ENCODE peak calls at places on chromosomes 7 and 10, in six cellular contexts. One of them, this sample, is unnamed.

GRCh38 chr10:97814996-97815395 is 34.6 kb upstream of the GOLGA7B start:
- DNase-seq in Karpas-422: no peak
- DNase-seq in mesendoderm: no peak
- DNase-seq in OCI-LY7: no peak
- DNase-seq in H1: no peak
- DNase-seq in A549: no peak
- DNase-seq in this sample: no peak

GRCh38 chr10:115918812-115919211 is 354.2 kb downstream of the GFRA1 start:
- DNase-seq in Karpas-422: no peak
- DNase-seq in mesendoderm: no peak
- DNase-seq in OCI-LY7: no peak
- DNase-seq in H1: no peak
- DNase-seq in A549: no peak
- DNase-seq in this sample: no peak

GRCh38 chr7:142957723-142958122 is 4.4 kb downstream of the KEL start:
- DNase-seq in Karpas-422: no peak
- DNase-seq in mesendoderm: peak
- DNase-seq in OCI-LY7: no peak
- DNase-seq in H1: no peak
- DNase-seq in A549: no peak
- DNase-seq in this sample: no peak

GRCh38 chr7:20329389-20330175 is 1.1 kb upstream of the ITGB8 start:
- DNase-seq in Karpas-422: peak
- DNase-seq in mesendoderm: peak
- DNase-seq in OCI-LY7: no peak
- DNase-seq in H1: no peak
- DNase-seq in A549: peak
- DNase-seq in this sample: peak

GRCh38 chr10:44300666-44301649 is 83.9 kb downstream of the CXCL12 start:
- DNase-seq in Karpas-422: peak
- DNase-seq in mesendoderm: peak
- DNase-seq in OCI-LY7: no peak
- DNase-seq in H1: no peak
- DNase-seq in A549: peak
- DNase-seq in this sample: no peak

GRCh38 chr10:79056736-79057391 is 11.9 kb upstream of the ZMIZ1 start:
- DNase-seq in Karpas-422: no peak
- DNase-seq in mesendoderm: no peak
- DNase-seq in OCI-LY7: no peak
- DNase-seq in H1: no peak
- DNase-seq in A549: no peak
- DNase-seq in this sample: peak

GRCh38 chr10:98269435-98269912 is 1.5 kb upstream of the LOXL4 start:
- DNase-seq in Karpas-422: no peak
- DNase-seq in mesendoderm: peak
- DNase-seq in OCI-LY7: no peak
- DNase-seq in H1: no peak
- DNase-seq in A549: peak
- DNase-seq in this sample: peak

GRCh38 chr10:12428447-12429135 is 79.2 kb downstream of the CAMK1D start:
- DNase-seq in Karpas-422: peak
- DNase-seq in mesendoderm: no peak
- DNase-seq in OCI-LY7: no peak
- DNase-seq in H1: no peak
- DNase-seq in A549: no peak
- DNase-seq in this sample: no peak

GRCh38 chr10:72319416-72320254 is 35.1 kb downstream of the DNAJB12 start:
- DNase-seq in Karpas-422: peak
- DNase-seq in mesendoderm: peak
- DNase-seq in OCI-LY7: peak
- DNase-seq in H1: peak
- DNase-seq in A549: peak
- DNase-seq in this sample: peak

GRCh38 chr7:37925620-37926019 is 5.2 kb downstream of the EPDR1 start:
- DNase-seq in Karpas-422: no peak
- DNase-seq in mesendoderm: no peak
- DNase-seq in OCI-LY7: no peak
- DNase-seq in H1: no peak
- DNase-seq in A549: no peak
- DNase-seq in this sample: no peak

GRCh38 chr10:60032723-60033122 is 126.4 kb upstream of the CCDC6 start:
- DNase-seq in Karpas-422: peak
- DNase-seq in mesendoderm: peak
- DNase-seq in OCI-LY7: peak
- DNase-seq in H1: no peak
- DNase-seq in A549: peak
- DNase-seq in this sample: peak

GRCh38 chr7:5692112-5692844 is 89.2 kb downstream of the RNF216 start:
- DNase-seq in Karpas-422: peak
- DNase-seq in mesendoderm: no peak
- DNase-seq in OCI-LY7: no peak
- DNase-seq in H1: no peak
- DNase-seq in A549: peak
- DNase-seq in this sample: no peak

GRCh38 chr7:99679400-99680191 is at the start of gene CYP3A5:
- DNase-seq in Karpas-422: no peak
- DNase-seq in mesendoderm: no peak
- DNase-seq in OCI-LY7: no peak
- DNase-seq in H1: no peak
- DNase-seq in A549: no peak
- DNase-seq in this sample: no peak

GRCh38 chr10:63438506-63439498 is 27.0 kb downstream of the JMJD1C start:
- DNase-seq in Karpas-422: no peak
- DNase-seq in mesendoderm: peak
- DNase-seq in OCI-LY7: no peak
- DNase-seq in H1: no peak
- DNase-seq in A549: no peak
- DNase-seq in this sample: no peak

GRCh38 chr10:14635049-14635710 is 139.5 kb downstream of the FAM107B start:
- DNase-seq in Karpas-422: no peak
- DNase-seq in mesendoderm: no peak
- DNase-seq in OCI-LY7: no peak
- DNase-seq in H1: no peak
- DNase-seq in A549: no peak
- DNase-seq in this sample: no peak

GRCh38 chr10:47140752-47141348 is 159.1 kb upstream of the GDF10 start:
- DNase-seq in Karpas-422: no peak
- DNase-seq in mesendoderm: peak
- DNase-seq in OCI-LY7: no peak
- DNase-seq in H1: no peak
- DNase-seq in A549: no peak
- DNase-seq in this sample: no peak

GRCh38 chr7:24725554-24726260 is 31.6 kb downstream of the GSDME start:
- DNase-seq in Karpas-422: no peak
- DNase-seq in mesendoderm: no peak
- DNase-seq in OCI-LY7: no peak
- DNase-seq in H1: peak
- DNase-seq in A549: no peak
- DNase-seq in this sample: no peak

GRCh38 chr10:29314726-29315125 is 25.9 kb downstream of the LYZL1 start:
- DNase-seq in Karpas-422: no peak
- DNase-seq in mesendoderm: no peak
- DNase-seq in OCI-LY7: no peak
- DNase-seq in H1: no peak
- DNase-seq in A549: no peak
- DNase-seq in this sample: no peak

GRCh38 chr10:87931836-87932230 is 68.4 kb downstream of the PTEN start:
- DNase-seq in Karpas-422: no peak
- DNase-seq in mesendoderm: no peak
- DNase-seq in OCI-LY7: no peak
- DNase-seq in H1: no peak
- DNase-seq in A549: no peak
- DNase-seq in this sample: no peak

GRCh38 chr10:37854606-37855005 is 2.8 kb downstream of the ZNF248 start:
- DNase-seq in Karpas-422: no peak
- DNase-seq in mesendoderm: no peak
- DNase-seq in OCI-LY7: no peak
- DNase-seq in H1: no peak
- DNase-seq in A549: no peak
- DNase-seq in this sample: no peak

GRCh38 chr10:65415318-65415717 is 1510.5 kb upstream of the LRRTM3 start:
- DNase-seq in Karpas-422: no peak
- DNase-seq in mesendoderm: no peak
- DNase-seq in OCI-LY7: no peak
- DNase-seq in H1: no peak
- DNase-seq in A549: no peak
- DNase-seq in this sample: no peak

GRCh38 chr7:36943591-36944430 is 219.5 kb upstream of the AOAH start:
- DNase-seq in Karpas-422: no peak
- DNase-seq in mesendoderm: no peak
- DNase-seq in OCI-LY7: peak
- DNase-seq in H1: no peak
- DNase-seq in A549: no peak
- DNase-seq in this sample: no peak

GRCh38 chr10:70337201-70337651 is 45.2 kb downstream of the LRRC20 start:
- DNase-seq in Karpas-422: no peak
- DNase-seq in mesendoderm: no peak
- DNase-seq in OCI-LY7: no peak
- DNase-seq in H1: no peak
- DNase-seq in A549: no peak
- DNase-seq in this sample: peak

GRCh38 chr7:30734497-30734896 is 17.4 kb upstream of the INMT start:
- DNase-seq in Karpas-422: no peak
- DNase-seq in mesendoderm: no peak
- DNase-seq in OCI-LY7: no peak
- DNase-seq in H1: no peak
- DNase-seq in A549: no peak
- DNase-seq in this sample: no peak

DNA sequence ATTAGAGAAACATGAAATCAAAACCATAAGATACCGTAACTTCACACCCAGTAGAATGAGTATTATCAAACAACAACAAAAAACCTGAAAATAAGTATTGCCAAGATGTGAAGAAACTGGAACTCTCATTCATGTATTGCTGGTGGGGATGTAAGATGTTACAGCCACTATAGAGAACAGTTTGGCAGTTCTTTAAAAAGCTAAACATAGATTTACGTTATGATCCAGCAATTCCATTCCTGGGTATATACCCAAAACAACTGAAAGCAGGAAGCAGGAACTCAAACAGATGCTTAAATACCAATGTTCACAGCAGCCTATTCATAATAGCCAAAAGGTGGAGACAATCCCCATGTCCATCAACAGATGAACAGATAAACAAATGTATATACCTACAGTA is 72.5 kb downstream of the NT5C2 start:
- DNase-seq in Karpas-422: no peak
- DNase-seq in mesendoderm: no peak
- DNase-seq in OCI-LY7: no peak
- DNase-seq in H1: no peak
- DNase-seq in A549: no peak
- DNase-seq in this sample: no peak
- H3K27ac ChIP-seq in Karpas-422: no peak
- H3K27ac ChIP-seq in mesendoderm: no peak
- H3K27ac ChIP-seq in OCI-LY7: no peak
- H3K27ac ChIP-seq in H1: no peak
- H3K27ac ChIP-seq in A549: peak
- H3K27ac ChIP-seq in this sample: no peak

GRCh38 chr10:32131388-32131787 is 75.2 kb upstream of the KIF5B start:
- DNase-seq in Karpas-422: no peak
- DNase-seq in mesendoderm: no peak
- DNase-seq in OCI-LY7: no peak
- DNase-seq in H1: no peak
- DNase-seq in A549: no peak
- DNase-seq in this sample: no peak
- H3K4me2 ChIP-seq in Karpas-422: no peak
- H3K4me2 ChIP-seq in mesendoderm: no peak
- H3K4me2 ChIP-seq in OCI-LY7: no peak
- H3K4me2 ChIP-seq in H1: no peak
- H3K4me2 ChIP-seq in A549: no peak
- H3K4me2 ChIP-seq in this sample: no peak

DNA sequence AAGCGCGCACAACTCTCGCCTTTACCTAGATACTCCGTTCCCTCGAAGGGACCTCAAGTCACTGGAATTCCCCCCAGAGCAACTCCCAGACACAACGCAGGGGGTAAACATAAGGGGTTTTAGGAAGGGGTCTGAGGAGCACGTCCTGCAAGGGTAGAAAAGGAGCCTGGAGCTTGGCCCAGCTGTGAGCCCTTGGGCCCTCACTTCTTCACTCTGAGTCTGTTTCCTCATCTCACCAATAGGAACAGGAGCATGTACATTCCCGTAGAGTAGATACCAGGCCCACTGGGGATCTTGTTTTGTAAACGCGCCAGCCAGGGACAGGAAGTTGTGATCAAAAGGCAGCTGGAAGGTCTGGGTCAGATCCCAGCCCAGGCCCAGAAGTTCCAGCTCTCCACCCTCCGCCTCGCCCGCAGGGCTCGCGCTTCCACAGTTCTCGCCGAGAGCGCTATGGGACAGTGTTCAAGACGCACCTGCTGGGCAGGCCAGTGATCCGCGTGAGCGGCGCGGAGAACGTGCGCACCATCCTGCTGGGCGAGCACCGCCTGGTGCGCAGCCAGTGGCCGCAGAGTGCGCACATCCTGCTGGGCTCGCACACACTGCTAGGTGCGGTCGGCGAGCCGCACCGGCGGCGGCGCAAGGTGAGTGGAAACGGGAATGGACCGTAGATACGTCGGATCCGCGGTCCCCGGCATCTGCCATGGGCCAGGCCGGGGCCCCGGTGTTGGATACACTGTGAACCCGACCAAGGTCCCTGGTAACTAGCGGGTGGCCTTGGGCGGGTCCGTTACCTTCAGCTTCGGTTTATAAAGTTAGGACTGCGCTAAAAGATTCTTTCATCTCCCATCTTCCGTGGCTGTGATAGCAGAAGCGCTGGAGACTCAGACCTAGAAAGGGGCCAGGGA is 1.2 kb downstream of the CYP26C1 start:
- DNase-seq in Karpas-422: no peak
- DNase-seq in mesendoderm: no peak
- DNase-seq in OCI-LY7: no peak
- DNase-seq in H1: no peak
- DNase-seq in A549: no peak
- DNase-seq in this sample: no peak
- H3K4me3 ChIP-seq in Karpas-422: no peak
- H3K4me3 ChIP-seq in mesendoderm: no peak
- H3K4me3 ChIP-seq in OCI-LY7: no peak
- H3K4me3 ChIP-seq in H1: peak
- H3K4me3 ChIP-seq in A549: no peak
- H3K4me3 ChIP-seq in this sample: no peak

DNA sequence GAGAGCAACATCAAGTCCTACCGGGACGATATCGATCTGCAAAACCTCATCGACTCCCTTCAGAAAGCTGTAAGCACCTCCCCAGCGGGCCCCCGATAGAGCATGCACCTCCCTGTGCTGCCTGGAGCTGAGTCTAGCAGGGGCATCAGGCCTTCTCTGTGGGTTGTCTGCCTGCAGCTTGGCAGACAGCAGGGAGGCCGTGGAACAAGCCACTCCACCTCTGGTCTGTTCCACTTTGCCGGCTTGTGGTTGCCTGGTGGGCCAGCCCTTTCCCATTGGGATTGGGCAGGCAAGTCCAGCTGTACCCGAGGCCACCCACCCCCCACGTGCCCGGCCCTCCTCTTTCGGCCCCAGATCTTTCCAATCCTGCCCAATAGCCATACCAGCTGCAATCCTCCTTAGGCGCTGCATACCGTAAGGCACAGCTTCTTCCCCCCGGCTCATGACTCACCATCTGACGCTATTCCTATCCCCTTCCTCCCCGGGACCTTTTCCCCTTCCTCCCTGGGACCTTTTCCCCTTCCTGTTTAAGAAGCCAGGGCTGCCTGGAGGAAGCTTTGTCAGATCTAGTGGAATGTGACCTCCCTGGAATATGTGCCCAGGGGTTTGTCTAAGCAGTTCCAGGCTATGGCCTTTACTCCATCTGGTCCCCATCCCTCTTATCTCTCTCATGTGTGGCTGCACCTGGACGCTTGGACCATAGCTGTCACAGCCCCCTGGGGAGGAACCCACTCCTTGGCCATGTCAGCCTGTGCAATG is 28.1 kb upstream of the SH2D4B start:
- DNase-seq in Karpas-422: no peak
- DNase-seq in mesendoderm: peak
- DNase-seq in OCI-LY7: no peak
- DNase-seq in H1: no peak
- DNase-seq in A549: peak
- DNase-seq in this sample: no peak
- H3K27ac ChIP-seq in Karpas-422: no peak
- H3K27ac ChIP-seq in mesendoderm: peak
- H3K27ac ChIP-seq in OCI-LY7: no peak
- H3K27ac ChIP-seq in H1: no peak
- H3K27ac ChIP-seq in A549: peak
- H3K27ac ChIP-seq in this sample: no peak

This sample was measured in neural progenitor cell.